ENCODE peak calls at places on chromosomes 13 and 19, in nine cellular contexts. O, G, D, W, Z, P, Y, B and C are unnamed samples.

GRCh38 chr19:7391218-7391670 is 42.5 kb downstream of the ARHGEF18 start:
- DNase-seq in G (peak), B (no peak), P (no peak), Z (no peak), D (peak), Y (peak), W (peak), O (peak), C (no peak)

GRCh38 chr19:30596268-30596667 is 224.1 kb downstream of the ZNF536 start:
- DNase-seq in P (no peak), G (no peak), W (no peak), Z (no peak), B (no peak), Y (no peak), D (no peak), O (no peak), C (no peak)

GRCh38 chr13:50198508-50198907 is 183.3 kb downstream of the KCNRG start:
- DNase-seq in B (no peak), G (peak), P (no peak), Y (peak), O (peak), Z (no peak), W (no peak), D (peak), C (no peak)

GRCh38 chr19:19659646-19660245 is 3.7 kb downstream of the ATP13A1 start:
- DNase-seq in B (no peak), G (no peak), Z (no peak), O (no peak), D (no peak), P (no peak), W (no peak), Y (no peak), C (no peak)

GRCh38 chr13:35475960-35476943 is at the start of gene MAB21L1:
- DNase-seq in G (peak), P (no peak), Z (peak), Y (peak), W (no peak), O (no peak), B (peak), D (peak), C (peak)

GRCh38 chr13:113607477-113608245 is 23.1 kb downstream of the TFDP1 start:
- DNase-seq in O (no peak), W (no peak), G (no peak), D (no peak), B (no peak), Y (no peak), P (no peak), Z (no peak), C (no peak)

GRCh38 chr13:60448907-60449510 is 52.0 kb downstream of the TDRD3 start:
- DNase-seq in O (peak), W (peak), P (no peak), G (peak), Z (no peak), D (peak), B (no peak), Y (peak), C (peak)

GRCh38 chr19:14916848-14917247 is 24.4 kb upstream of the OR7C2 start:
- DNase-seq in B (no peak), O (peak), Z (peak), G (no peak), Y (no peak), W (no peak), P (no peak), D (no peak), C (no peak)

GRCh38 chr19:19567391-19567790 is 29.3 kb downstream of the CILP2 start:
- DNase-seq in G (no peak), Y (no peak), P (no peak), B (no peak), O (no peak), Z (no peak), D (no peak), W (no peak), C (no peak)

GRCh38 chr19:49716154-49716553 is 25.2 kb downstream of the CPT1C start:
- DNase-seq in P (no peak), W (no peak), Y (no peak), B (no peak), G (no peak), D (no peak), Z (no peak), O (no peak), C (no peak)

GRCh38 chr19:495440-496332 is 600 bp upstream of the MADCAM1 start:
- DNase-seq in O (no peak), P (no peak), W (peak), B (peak), D (peak), Z (peak), Y (peak), G (peak), C (peak)

GRCh38 chr19:29805026-29805925 is 6.5 kb upstream of the CCNE1 start:
- DNase-seq in Y (no peak), W (no peak), P (peak), Z (no peak), O (no peak), B (no peak), G (peak), D (peak), C (peak)

GRCh38 chr19:49017666-49018351 is 918 bp upstream of the LHB start:
- DNase-seq in G (peak), Y (peak), B (peak), D (peak), O (no peak), P (peak), W (peak), Z (peak), C (peak)

GRCh38 chr13:39311619-39312018 is 273.4 kb downstream of the NHLRC3 start:
- DNase-seq in O (no peak), Z (no peak), D (peak), G (peak), Y (no peak), P (no peak), B (peak), W (no peak), C (peak)

GRCh38 chr13:95536629-95537241 is 15.8 kb upstream of the CLDN10 start:
- DNase-seq in O (no peak), D (no peak), B (no peak), W (no peak), P (peak), Y (no peak), Z (no peak), G (peak), C (peak)

GRCh38 chr13:43786472-43786765 is 353 bp downstream of the ENOX1 start:
- DNase-seq in B (no peak), O (no peak), W (no peak), P (peak), Z (no peak), Y (no peak), G (no peak), D (no peak), C (no peak)

GRCh38 chr13:80299046-80299445 is 41.9 kb downstream of the SPRY2 start:
- DNase-seq in D (no peak), B (no peak), Z (no peak), G (peak), P (no peak), O (no peak), W (no peak), Y (no peak), C (no peak)

GRCh38 chr19:18496167-18496979 is 25.5 kb downstream of the ELL start:
- DNase-seq in D (peak), O (peak), W (peak), Z (no peak), P (peak), B (no peak), G (peak), Y (peak), C (peak)

GRCh38 chr19:17292301-17293074 is 10.7 kb downstream of the ABHD8 start:
- DNase-seq in W (peak), Z (peak), G (peak), O (peak), Y (peak), B (peak), D (peak), P (no peak), C (peak)

GRCh38 chr13:27379694-27380596 is 44.5 kb upstream of the GTF3A start:
- DNase-seq in Z (peak), G (peak), W (peak), B (peak), O (peak), P (peak), D (peak), Y (peak), C (peak)

GRCh38 chr19:4066682-4067395 is at the start of gene ZBTB7A:
- DNase-seq in D (peak), B (peak), W (peak), Z (peak), Y (peak), G (peak), O (no peak), P (peak), C (peak)

GRCh38 chr19:41031926-41032325 is 40.8 kb downstream of the CYP2B6 start:
- DNase-seq in Z (no peak), Y (no peak), P (no peak), G (no peak), B (no peak), W (no peak), D (no peak), O (peak), C (peak)

GRCh38 chr19:45815501-45816216 is 551 bp upstream of the RSPH6A start:
- DNase-seq in W (no peak), O (no peak), Y (no peak), D (peak), Z (peak), G (no peak), P (no peak), B (peak), C (no peak)

GRCh38 chr13:56622840-56623239 is 517.9 kb upstream of the PRR20A start:
- DNase-seq in G (no peak), D (no peak), B (no peak), P (no peak), W (no peak), Y (no peak), Z (no peak), O (no peak), C (no peak)
- TF ChIP-seq CTCF in G (no peak), D (no peak), B (no peak), P (no peak), W (no peak), Y (no peak), Z (no peak), O (no peak), C (no peak)

DNA sequence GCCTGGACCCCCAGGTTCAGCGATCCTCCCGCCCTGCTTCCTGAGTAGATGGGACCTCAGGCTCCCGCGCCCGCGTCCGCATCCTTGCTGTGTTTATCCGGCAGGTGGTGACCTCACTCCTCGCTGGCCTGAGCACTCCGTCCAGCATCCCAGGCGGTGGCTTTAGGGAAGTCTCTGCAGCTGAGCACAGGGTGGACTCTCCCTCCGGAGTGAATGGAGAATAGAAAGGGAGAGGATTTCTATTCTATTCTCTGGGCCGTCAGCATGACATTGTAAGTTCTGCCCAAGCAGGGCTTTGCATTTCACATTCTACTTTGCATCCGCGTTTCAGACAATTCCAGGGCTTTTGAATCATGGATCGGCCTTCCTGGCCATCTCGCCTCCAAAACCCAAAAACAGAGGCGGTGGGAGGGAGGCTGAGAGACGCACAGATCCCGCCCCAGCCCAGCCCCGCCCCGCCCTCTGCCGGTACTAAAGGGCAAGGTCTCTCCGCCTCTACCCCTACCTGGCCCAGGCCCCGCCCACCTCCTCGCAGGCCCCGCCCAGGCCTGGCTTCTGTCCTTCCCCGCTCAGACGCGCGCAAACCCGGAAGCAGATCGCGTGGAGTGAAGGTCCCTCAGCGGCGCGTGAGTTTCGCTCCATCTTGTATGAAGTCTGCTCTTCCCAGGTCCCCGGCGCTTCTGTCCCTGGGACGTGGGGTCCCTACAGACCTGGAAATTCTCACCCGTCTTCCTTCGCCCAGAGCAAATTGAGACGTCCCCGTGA is at the start of gene ZNF525:
- DNase-seq in Z (peak), P (peak), W (peak), Y (peak), B (peak), O (peak), G (peak), D (peak), C (peak)
- TF ChIP-seq CTCF in Z (peak), P (peak), W (peak), Y (peak), B (peak), O (no peak), G (no peak), D (peak), C (peak)

DNA sequence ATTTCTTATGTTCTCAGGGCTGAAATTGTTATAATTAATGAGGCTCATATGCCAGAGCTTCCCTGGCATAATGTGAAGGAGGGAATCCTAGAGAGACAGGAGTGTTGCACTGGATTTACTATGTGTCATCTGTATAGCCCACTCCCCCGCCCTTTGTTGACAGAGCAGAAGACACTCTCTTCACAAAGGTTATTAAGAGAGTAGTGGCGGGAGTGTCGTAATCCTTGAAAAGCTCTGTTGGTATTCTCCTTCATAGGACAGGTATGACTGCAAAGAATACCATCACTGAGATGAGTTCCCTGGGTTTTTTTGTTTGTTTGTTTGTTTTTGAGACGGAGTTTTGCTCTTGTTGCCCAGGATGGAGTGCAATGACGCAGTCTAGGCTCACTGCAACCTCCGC is 14.0 kb downstream of the ZNF121 start:
- DNase-seq in B (no peak), Z (no peak), P (no peak), G (no peak), D (no peak), Y (no peak), W (no peak), O (no peak), C (no peak)
- TF ChIP-seq CTCF in B (no peak), Z (no peak), P (no peak), G (no peak), D (no peak), Y (no peak), W (no peak), O (no peak), C (no peak)

DNA sequence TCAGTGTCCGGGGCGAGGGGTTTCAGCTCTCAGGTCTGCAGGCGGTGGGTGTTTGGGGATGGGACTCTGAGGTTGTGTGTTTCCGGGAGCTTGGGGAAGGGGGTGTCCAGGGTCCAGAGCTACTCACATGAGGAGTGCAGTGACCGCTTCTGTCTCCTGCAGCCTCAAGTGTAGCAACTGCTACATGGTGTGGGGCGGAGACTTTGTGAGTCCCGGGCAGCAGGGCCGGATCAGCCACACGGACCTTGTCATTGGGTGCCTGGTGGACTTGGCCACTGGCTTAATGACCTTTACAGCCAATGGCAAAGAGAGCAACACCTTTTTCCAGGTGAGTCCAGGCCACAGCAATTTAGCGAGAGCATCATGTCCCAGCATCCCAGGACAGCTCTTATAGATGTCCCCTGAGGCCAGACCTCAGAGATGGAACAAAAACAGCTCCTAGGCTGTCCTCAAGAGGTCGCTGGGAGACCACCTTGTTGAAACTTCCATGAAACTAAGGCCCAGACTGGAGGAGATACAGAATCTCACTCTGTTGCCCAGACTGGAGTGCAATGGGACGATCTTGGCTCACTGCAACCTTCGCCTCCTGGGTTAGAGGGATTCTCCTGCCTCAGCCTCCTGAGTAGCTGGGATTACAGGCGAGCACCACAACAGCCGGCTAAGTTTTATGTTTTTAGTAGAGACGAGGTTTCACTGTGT is 44.9 kb downstream of the RYR1 start:
- DNase-seq in D (no peak), P (no peak), G (peak), Z (no peak), Y (peak), W (peak), B (no peak), O (peak), C (no peak)
- TF ChIP-seq CTCF in D (no peak), P (no peak), G (peak), Z (no peak), Y (peak), W (peak), B (no peak), O (no peak), C (peak)

GRCh38 chr19:10562609-10563008 is 3.2 kb downstream of the KRI1 start:
- DNase-seq in Z (no peak), O (no peak), B (no peak), P (no peak), G (no peak), D (no peak), Y (no peak), W (no peak), C (no peak)
- TF ChIP-seq CTCF in Z (no peak), O (no peak), B (no peak), P (no peak), G (no peak), D (no peak), Y (no peak), W (no peak), C (no peak)

DNA sequence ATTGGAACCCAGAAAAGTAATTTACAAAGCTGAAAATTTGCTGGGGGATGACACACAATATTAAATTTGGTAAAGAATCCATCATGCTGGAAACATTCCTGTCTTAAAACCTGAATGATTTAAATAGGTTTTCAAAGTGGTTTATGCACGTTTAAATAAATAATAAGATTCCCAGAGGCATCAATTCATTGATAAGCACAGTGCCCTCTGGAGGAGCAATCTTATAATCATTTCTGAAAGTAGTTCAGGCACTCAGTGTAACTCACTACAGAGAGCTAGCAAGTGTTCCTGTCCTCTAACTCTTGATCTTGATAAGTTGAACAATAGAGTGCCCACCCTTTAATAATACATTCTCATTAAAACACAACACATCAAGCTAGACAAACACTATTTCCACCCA is 43.5 kb upstream of the SHISA2 start:
- DNase-seq in B (no peak), Y (no peak), O (no peak), W (no peak), D (no peak), G (no peak), Z (no peak), P (no peak), C (no peak)
- TF ChIP-seq CTCF in B (no peak), Y (no peak), O (no peak), W (no peak), D (no peak), G (no peak), Z (no peak), P (no peak), C (no peak)